ENCODE peak calls at places on chromosomes 2 and 18, in five cellular contexts. J is mucosa of descending colon, V is HL-60, H is dorsolateral prefrontal cortex, R is A549. L is an unnamed sample.

GRCh38 chr2:68385232-68385906 is 20.3 kb downstream of the PLEK start:
- DNase-seq in H (peak; percentile 62), V (peak; percentile 38), J (no peak), R (no peak), L (no peak)

GRCh38 chr18:50560681-50561629 is 1.1 kb downstream of the MAPK4 start:
- DNase-seq in R (no peak), H (no peak), V (no peak), J (peak; percentile 23), L (no peak)

GRCh38 chr18:834086-834720 is 22.2 kb upstream of the YES1 start:
- DNase-seq in V (no peak), H (no peak), R (no peak), J (no peak), L (no peak)

GRCh38 chr2:232529806-232530547 is 4.0 kb downstream of the CHRND start:
- DNase-seq in H (no peak), R (no peak), V (no peak), J (peak; percentile 10), L (no peak)

GRCh38 chr18:26088482-26088881 is 1.9 kb downstream of the SS18 start:
- DNase-seq in R (no peak), V (no peak), J (no peak), H (no peak), L (no peak)

GRCh38 chr2:159187095-159187494 is 99.4 kb downstream of the WDSUB1 start:
- DNase-seq in V (no peak), H (no peak), R (no peak), J (no peak), L (no peak)

GRCh38 chr2:237488295-237488694 is 1.2 kb downstream of the MLPH start:
- DNase-seq in R (no peak), V (no peak), H (no peak), J (peak; percentile 47), L (no peak)

GRCh38 chr2:104028066-104028465 is 825.8 kb upstream of the POU3F3 start:
- DNase-seq in J (no peak), H (no peak), R (no peak), V (no peak), L (no peak)

GRCh38 chr2:28475088-28475580 is 20.7 kb upstream of the PLB1 start:
- DNase-seq in H (no peak), V (peak; percentile 67), J (no peak), R (no peak), L (no peak)
- TF ChIP-seq CTCF in H (no peak), V (no peak), J (no peak), R (no peak), L (no peak)

GRCh38 chr2:96345403-96345802 is 9.8 kb downstream of the NCAPH start:
- DNase-seq in V (no peak), H (no peak), J (no peak), R (no peak), L (no peak)
- TF ChIP-seq CTCF in V (no peak), H (no peak), J (no peak), R (no peak), L (peak; percentile 24)

GRCh38 chr18:22332590-22332989 is 85.1 kb downstream of the CTAGE1 start:
- DNase-seq in H (no peak), J (no peak), V (peak; percentile 67), R (peak; percentile 12), L (no peak)
- TF ChIP-seq CTCF in H (no peak), J (no peak), V (peak; percentile 42), R (no peak), L (peak; percentile 20)

GRCh38 chr2:230814616-230815015 is 50.1 kb upstream of the ITM2C start:
- DNase-seq in R (peak; percentile 45), V (no peak), J (no peak), H (no peak), L (no peak)
- TF ChIP-seq CTCF in R (peak; percentile 46), V (peak; percentile 11), J (no peak), H (no peak), L (peak; percentile 59)

GRCh38 chr2:239476757-239477565 is 76.1 kb upstream of the HDAC4 start:
- DNase-seq in R (no peak), V (no peak), J (no peak), H (no peak), L (no peak)

GRCh38 chr2:239475161-239476028 is 74.6 kb upstream of the HDAC4 start:
- DNase-seq in H (no peak), V (no peak), J (no peak), R (no peak), L (no peak)

GRCh38 chr2:239477606-239478005 is 76.8 kb upstream of the HDAC4 start:
- DNase-seq in J (no peak), H (no peak), R (no peak), V (no peak), L (no peak)

GRCh38 chr2:239473211-239473805 is 72.5 kb upstream of the HDAC4 start:
- DNase-seq in J (no peak), R (no peak), H (no peak), V (no peak), L (no peak)

DNA sequence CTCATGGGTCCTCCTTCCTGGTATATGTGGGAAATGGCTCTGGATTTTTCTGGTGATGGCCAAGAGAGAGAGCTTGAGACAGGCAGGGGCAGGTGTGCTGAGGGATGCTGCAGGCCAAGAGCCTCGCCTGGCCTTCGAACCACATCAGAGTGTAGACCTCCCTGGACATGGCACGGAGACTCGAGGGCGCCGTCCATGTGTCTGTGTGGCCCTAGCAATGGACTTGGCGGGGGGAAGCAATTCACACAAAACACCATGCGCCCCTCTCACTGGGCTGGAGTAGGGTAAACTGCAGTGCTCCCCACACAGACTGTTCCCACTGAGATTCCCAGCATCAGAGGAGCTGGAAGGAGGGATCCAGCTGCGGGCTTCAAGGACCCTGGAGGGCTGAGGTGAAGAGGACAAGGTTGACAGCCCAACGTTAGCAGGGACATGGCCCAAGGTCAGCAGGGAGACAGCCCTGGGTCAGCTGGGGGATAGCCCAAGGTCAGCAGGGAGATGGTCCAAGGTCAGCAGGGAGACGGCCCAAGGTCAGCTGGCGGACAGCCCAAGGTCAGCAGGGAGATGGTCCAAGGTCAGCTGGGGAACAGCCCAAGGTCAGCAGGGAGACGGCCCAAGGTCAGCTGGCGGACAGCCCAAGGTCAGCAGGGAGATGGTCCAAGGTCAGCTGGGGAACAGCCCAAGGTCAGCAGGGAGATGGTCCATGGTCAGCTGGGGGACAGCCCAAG is 75.4 kb upstream of the HDAC4 start:
- DNase-seq in V (no peak), H (no peak), R (no peak), J (no peak), L (no peak)
- TF ChIP-seq CTCF in V (no peak), H (no peak), R (no peak), J (no peak), L (no peak)

GRCh38 chr2:1910562-1911256 is 166.4 kb upstream of the PXDN start:
- DNase-seq in H (peak; percentile 57), V (no peak), R (no peak), J (no peak), L (no peak)
- TF ChIP-seq CTCF in H (peak; percentile 76), V (no peak), R (no peak), J (no peak), L (peak; percentile 52)

DNA sequence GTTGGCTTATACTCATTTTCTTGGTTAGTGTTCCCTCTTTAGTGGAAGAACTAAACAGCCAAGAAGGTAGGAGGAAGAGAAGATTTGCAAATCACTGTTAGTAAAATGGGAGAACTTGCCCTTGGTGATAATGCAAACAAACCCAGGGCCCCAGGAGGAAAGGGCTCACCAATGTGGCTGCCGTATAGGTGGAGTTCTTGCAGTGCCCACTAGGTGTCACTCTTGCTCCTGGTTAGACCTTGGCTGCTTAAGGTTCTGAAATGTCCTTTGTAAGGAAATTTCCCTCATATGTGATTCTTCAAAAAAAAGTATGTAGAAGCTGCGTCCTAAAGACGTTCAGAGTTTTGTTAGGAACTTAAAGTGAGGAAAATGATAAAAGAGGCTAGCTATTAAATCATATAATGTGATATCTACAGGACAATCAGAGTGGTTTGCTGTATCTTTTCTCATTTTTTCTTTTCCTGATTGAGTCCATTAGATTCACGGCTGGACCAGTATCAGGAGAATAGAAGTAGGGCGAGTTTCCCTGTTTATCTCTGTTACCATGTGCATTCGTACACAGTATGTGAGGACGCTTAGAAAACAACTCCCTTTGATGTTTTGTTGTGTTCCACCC is 48.6 kb downstream of the RPIA start:
- DNase-seq in H (peak; percentile 80), R (peak; percentile 64), V (peak; percentile 73), J (peak; percentile 80), L (no peak)
- TF ChIP-seq CTCF in H (peak; percentile 92), R (peak; percentile 93), V (peak; percentile 95), J (peak; percentile 87), L (peak; percentile 94)